ENCODE peak calls at places on chromosome 2, in nine cellular contexts. H is lower lobe of right lung; C is HuH-7; Q is CD4-positive, CD25-positive, alpha-beta regulatory T cell; L is effector CD4-positive, alpha-beta T cell; K is AG08396; O is fibroblast of lung; U is HEK293T; B is ovary. P is an unnamed sample.

GRCh38 chr2:65730186-65730585 is 297.8 kb upstream of the SPRED2 start:
- DNase-seq in H (no peak), C (no peak), Q (no peak), L (no peak), K (no peak), O (no peak), U (no peak), B (no peak), P (no peak)

GRCh38 chr2:30662268-30663131 is 144.7 kb downstream of the CAPN13 start:
- DNase-seq in H (no peak), C (no peak), Q (no peak), L (no peak), K (no peak), O (peak; percentile 84), U (no peak), B (no peak), P (no peak)

GRCh38 chr2:96868555-96869280 is 1.2 kb downstream of the SEMA4C start:
- DNase-seq in H (peak; percentile 89), C (peak; percentile 99), Q (peak; percentile 57), L (peak; percentile 48), K (peak; percentile 95), O (peak; percentile 90), U (peak; percentile 83), B (peak; percentile 92), P (peak; percentile 91)

GRCh38 chr2:166365803-166366420 is 9.8 kb downstream of the SCN9A start:
- DNase-seq in H (no peak), C (no peak), Q (no peak), L (no peak), K (no peak), O (peak; percentile 61), U (no peak), B (no peak), P (no peak)

GRCh38 chr2:120821446-120822160 is 85.9 kb downstream of the GLI2 start:
- DNase-seq in H (peak; percentile 23), C (no peak), Q (no peak), L (no peak), K (no peak), O (no peak), U (no peak), B (no peak), P (no peak)

GRCh38 chr2:208092093-208092832 is 32.1 kb downstream of the CRYGD start:
- DNase-seq in H (no peak), C (no peak), Q (no peak), L (no peak), K (no peak), O (peak; percentile 26), U (no peak), B (no peak), P (no peak)

GRCh38 chr2:190578158-190579057 is 43.9 kb upstream of the NEMP2 start:
- DNase-seq in H (no peak), C (peak; percentile 24), Q (peak; percentile 68), L (no peak), K (peak; percentile 13), O (peak; percentile 23), U (no peak), B (no peak), P (no peak)

GRCh38 chr2:240142256-240142775 is 1.9 kb upstream of the OTOS start:
- DNase-seq in H (peak; percentile 36), C (no peak), Q (no peak), L (no peak), K (no peak), O (no peak), U (no peak), B (no peak), P (peak; percentile 64)

GRCh38 chr2:42010743-42011298 is 37.0 kb upstream of the PKDCC start:
- DNase-seq in H (no peak), C (no peak), Q (no peak), L (no peak), K (peak; percentile 80), O (peak; percentile 91), U (no peak), B (no peak), P (no peak)

GRCh38 chr2:127490283-127490682 is 36.0 kb downstream of the IWS1 start:
- DNase-seq in H (no peak), C (no peak), Q (no peak), L (no peak), K (no peak), O (no peak), U (no peak), B (no peak), P (no peak)

GRCh38 chr2:218367415-218368149 is 10.9 kb downstream of the CATIP start:
- DNase-seq in H (peak; percentile 97), C (peak; percentile 94), Q (peak; percentile 77), L (peak; percentile 52), K (peak; percentile 83), O (peak; percentile 78), U (no peak), B (peak; percentile 91), P (peak; percentile 96)

GRCh38 chr2:178478442-178479274 is at the start of gene FKBP7:
- DNase-seq in H (peak; percentile 92), C (peak; percentile 68), Q (peak; percentile 88), L (peak; percentile 81), K (peak; percentile 88), O (peak; percentile 78), U (peak; percentile 79), B (peak; percentile 93), P (peak; percentile 97)

GRCh38 chr2:109736177-109736827 is 57.8 kb upstream of the RGPD5 start:
- DNase-seq in H (peak; percentile 61), C (peak; percentile 28), Q (peak; percentile 26), L (no peak), K (peak; percentile 66), O (peak; percentile 53), U (peak; percentile 53), B (peak; percentile 57), P (no peak)

GRCh38 chr2:189066037-189066436 is 91.9 kb downstream of the COL3A1 start:
- DNase-seq in H (no peak), C (no peak), Q (no peak), L (no peak), K (no peak), O (no peak), U (no peak), B (no peak), P (no peak)

GRCh38 chr2:102703748-102704147 is 58.1 kb upstream of the TMEM182 start:
- DNase-seq in H (no peak), C (peak; percentile 19), Q (peak; percentile 16), L (no peak), K (peak; percentile 16), O (peak; percentile 9), U (peak; percentile 28), B (no peak), P (no peak)

GRCh38 chr2:163319006-163319405 is 416.8 kb downstream of the FIGN start:
- DNase-seq in H (no peak), C (no peak), Q (no peak), L (no peak), K (no peak), O (peak; percentile 59), U (no peak), B (no peak), P (no peak)

GRCh38 chr2:121888189-121888557 is 132.7 kb downstream of the TSN start:
- DNase-seq in H (no peak), C (peak; percentile 58), Q (peak; percentile 13), L (no peak), K (no peak), O (no peak), U (peak; percentile 43), B (no peak), P (no peak)

GRCh38 chr2:189298038-189298437 is 118.5 kb upstream of the COL5A2 start:
- DNase-seq in H (no peak), C (no peak), Q (no peak), L (no peak), K (no peak), O (peak; percentile 79), U (no peak), B (no peak), P (no peak)

GRCh38 chr2:120751553-120751952 is 15.9 kb downstream of the GLI2 start:
- DNase-seq in H (no peak), C (no peak), Q (no peak), L (no peak), K (peak; percentile 43), O (peak; percentile 47), U (no peak), B (no peak), P (no peak)

GRCh38 chr2:23536326-23536725 is 151.3 kb downstream of the KLHL29 start:
- DNase-seq in H (no peak), C (no peak), Q (no peak), L (no peak), K (no peak), O (no peak), U (no peak), B (no peak), P (no peak)

GRCh38 chr2:175853110-175853509 is 149.0 kb downstream of the LNPK start:
- DNase-seq in H (no peak), C (no peak), Q (no peak), L (no peak), K (no peak), O (peak; percentile 27), U (no peak), B (no peak), P (no peak)

GRCh38 chr2:175806115-175806470 is 196.0 kb downstream of the LNPK start:
- DNase-seq in H (no peak), C (no peak), Q (no peak), L (no peak), K (no peak), O (peak; percentile 40), U (no peak), B (no peak), P (no peak)